ENCODE peak calls at places on chromosomes 4 and X, in four cellular contexts. Y, J, E and S are unnamed samples.

GRCh38 chr4:629916-630641 is 4.7 kb downstream of the PDE6B start:
- DNase-seq in Y (no peak), J (no peak), E (peak), S (peak)

GRCh38 chrX:70049406-70049805 is 332 bp downstream of the AWAT2 start:
- DNase-seq in J (no peak), E (no peak), Y (no peak), S (no peak)

GRCh38 chr4:1544861-1545275 is 138.6 kb upstream of the NKX1-1 start:
- DNase-seq in Y (no peak), J (no peak), E (no peak), S (peak)

GRCh38 chr4:91758487-91758886 is 545.3 kb upstream of the GRID2 start:
- DNase-seq in Y (no peak), J (no peak), E (no peak), S (no peak)

GRCh38 chrX:104112326-104112951 is at the start of gene ZCCHC18:
- DNase-seq in Y (peak), E (peak), J (peak), S (peak)

GRCh38 chrX:49230500-49231232 is 2.5 kb downstream of the CACNA1F start:
- DNase-seq in J (peak), E (peak), Y (peak), S (no peak)

GRCh38 chrX:106177106-106177981 is 9.2 kb downstream of the PWWP3B start:
- DNase-seq in Y (no peak), J (no peak), E (peak), S (peak)

GRCh38 chr4:105126311-105127153 is 20.1 kb upstream of the TET2 start:
- DNase-seq in J (peak), Y (no peak), E (no peak), S (no peak)

GRCh38 chr4:119559044-119559647 is 69.5 kb downstream of the PDE5A start:
- DNase-seq in E (no peak), J (peak), Y (no peak), S (no peak)

GRCh38 chrX:103517246-103517645 is 2.0 kb downstream of the RAB40A start:
- DNase-seq in Y (no peak), J (peak), E (no peak), S (no peak)

GRCh38 chr4:153684182-153685073 is at the start of gene TLR2:
- DNase-seq in J (peak), E (peak), Y (peak), S (peak)

GRCh38 chr4:90030953-90031352 is 96.2 kb upstream of the CCSER1 start:
- DNase-seq in J (no peak), Y (no peak), E (no peak), S (no peak)

GRCh38 chrX:1355131-1355799 is 18.7 kb downstream of the IL3RA start:
- DNase-seq in E (no peak), Y (no peak), J (no peak), S (no peak)

GRCh38 chrX:21778236-21778635 is 20.3 kb upstream of the SMPX start:
- DNase-seq in E (no peak), J (no peak), Y (no peak), S (no peak)

GRCh38 chrX:27336466-27337091 is 126.6 kb downstream of the PPP4R3C start:
- DNase-seq in J (peak), Y (peak), E (no peak), S (no peak)

DNA sequence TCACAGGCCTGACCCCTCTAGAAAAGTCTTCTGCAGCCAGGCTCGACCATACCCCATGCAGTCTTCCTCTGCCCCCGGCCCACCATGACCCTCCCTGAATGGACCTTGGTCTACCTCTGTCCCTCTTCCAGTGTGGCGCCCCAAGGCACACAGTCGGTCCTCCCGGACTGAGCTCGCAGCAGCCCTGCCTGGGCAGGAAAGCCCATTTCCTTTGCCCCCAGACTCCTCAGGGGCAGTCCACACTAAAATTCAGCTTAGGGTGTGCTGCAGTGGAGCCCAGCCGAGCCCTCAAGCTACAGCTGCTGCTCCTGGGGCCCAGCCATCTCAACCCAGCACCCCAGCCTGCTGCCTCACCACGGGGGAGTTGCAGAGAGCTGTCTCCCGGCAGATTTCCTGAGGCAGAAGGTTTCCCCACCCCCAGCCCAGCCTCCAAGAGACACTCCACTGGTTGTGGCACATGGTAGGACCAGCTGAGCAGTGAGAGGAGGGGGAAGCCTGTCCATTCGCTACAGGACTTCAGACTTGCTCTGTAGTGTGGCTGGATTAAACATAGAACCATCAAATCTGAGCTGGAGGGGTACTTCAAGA is 37.5 kb upstream of the IQSEC2 start:
- DNase-seq in E (no peak), J (no peak), Y (no peak), S (no peak)
- H3K4me3 ChIP-seq in E (peak), J (peak), Y (no peak), S (no peak)

DNA sequence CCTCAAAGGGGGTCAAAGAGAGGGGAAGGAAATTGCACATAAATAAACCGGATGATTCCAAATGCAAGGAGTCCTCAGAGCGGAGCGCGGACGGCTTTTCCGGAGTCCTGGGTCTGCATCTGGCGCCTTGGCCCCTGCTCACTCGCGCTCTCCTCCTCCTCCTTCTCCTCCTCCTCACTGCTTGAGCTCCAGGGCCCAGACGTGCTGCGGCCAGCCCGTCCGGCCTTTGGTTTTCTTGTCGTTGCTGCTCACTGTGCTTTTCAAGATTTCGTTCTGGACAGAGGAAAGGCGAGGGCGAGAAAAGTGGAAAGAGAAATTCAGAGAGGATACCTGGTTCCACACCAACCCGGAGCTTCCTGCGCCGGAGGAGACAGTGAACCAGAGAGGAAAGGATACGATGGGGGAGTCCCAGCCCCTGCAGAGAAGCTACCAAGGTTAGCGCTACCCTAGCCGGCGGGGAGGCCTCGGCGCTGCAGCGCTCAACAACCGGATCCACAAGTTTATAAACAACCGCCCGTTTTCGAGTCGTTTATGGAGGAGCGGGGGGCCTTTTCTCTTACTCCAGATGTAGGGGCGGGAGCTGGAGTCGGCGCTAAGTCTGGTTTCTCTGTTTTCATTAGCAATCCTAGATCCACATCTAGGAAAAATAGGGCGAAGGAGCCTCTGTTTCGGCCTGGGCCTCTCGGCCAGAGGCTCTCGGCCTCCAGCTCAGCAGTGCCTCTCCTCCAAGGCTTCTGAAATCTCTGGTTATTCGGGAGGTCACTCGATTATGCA is 2.7 kb downstream of the HAND2 start:
- DNase-seq in E (no peak), Y (no peak), J (peak), S (no peak)
- H3K4me3 ChIP-seq in E (peak), Y (peak), J (peak), S (peak)

DNA sequence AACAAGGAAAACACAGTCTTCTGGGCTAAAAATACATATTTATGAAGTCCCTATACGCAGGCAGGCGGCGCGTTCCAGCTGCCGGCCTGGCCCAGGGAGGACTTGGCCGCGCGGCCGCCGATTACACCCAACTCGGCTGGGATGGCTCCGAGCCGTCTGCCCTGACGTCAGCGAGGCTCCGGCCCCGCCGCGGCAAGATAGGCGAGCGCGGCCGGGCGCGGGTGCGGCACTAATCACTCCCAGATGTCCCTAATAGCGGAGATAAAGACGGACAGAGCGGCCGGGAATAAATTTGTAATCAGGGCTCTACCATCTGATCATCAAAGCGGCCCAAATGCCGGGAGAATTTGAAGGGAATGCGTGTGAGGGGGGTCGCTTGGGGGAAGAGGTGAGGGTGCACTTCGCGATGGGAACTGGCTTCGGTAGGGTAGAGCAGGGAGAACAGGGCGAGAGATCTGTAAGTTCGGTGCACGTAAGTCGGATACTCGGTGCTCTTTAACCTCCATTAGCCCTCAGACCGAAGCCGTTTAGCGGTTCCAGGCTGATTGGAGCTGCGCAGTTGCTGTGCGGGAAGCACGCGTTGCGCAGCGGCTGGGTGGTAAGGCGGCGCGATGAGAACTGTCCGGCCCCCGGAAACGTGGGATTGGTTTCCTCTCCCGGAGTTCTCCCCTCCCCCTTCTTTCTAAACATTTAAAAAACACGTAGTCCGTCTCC is 7.7 kb downstream of the HAND2 start:
- DNase-seq in Y (peak), E (peak), J (peak), S (peak)
- H3K4me3 ChIP-seq in Y (peak), E (peak), J (peak), S (no peak)

GRCh38 chr4:169852481-169852880 is 94.7 kb upstream of the HPF1 start:
- DNase-seq in J (no peak), E (no peak), Y (no peak), S (no peak)
- H3K4me3 ChIP-seq in J (no peak), E (no peak), Y (no peak), S (no peak)

DNA sequence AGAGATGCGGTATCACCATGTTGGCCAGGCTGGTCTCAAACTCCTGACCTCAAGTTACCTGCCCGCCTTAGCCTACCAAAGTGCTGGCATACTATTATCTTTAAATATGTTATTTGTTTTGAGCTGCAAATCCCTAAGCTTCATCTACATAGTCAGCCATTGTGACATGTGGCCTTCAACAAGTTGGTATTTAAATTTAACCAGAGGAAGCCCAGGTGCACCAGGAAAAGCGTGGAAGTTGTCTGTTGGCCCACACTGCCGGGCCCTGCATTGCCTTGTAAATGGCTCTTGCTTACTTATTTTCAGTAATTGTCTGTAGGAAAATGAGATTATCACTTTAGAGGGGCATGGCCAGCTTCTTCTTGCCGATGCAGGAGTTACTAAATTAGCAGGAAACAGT is 6.0 kb downstream of the WWC2 start:
- DNase-seq in Y (no peak), J (no peak), E (no peak), S (no peak)
- H3K4me3 ChIP-seq in Y (no peak), J (no peak), E (no peak), S (no peak)

DNA sequence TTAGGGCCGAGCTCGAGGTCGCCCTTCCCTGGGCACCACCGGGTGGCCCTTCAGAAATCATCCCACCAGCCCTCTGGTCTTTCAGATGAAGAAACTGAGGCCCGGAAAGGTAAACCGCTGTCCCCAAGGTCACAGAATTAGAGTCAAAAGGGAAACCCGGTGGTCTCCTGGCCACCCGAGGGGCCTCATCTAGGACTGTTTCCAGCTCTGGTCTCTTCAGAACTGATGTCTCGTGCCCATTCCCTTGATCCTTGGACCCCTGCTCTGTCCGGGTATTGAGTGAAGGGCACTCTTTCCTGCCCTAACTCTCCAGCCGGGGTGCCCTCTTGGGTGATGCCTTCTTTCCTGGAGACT is 841 bp downstream of the HTRA3 start:
- DNase-seq in E (no peak), J (no peak), Y (no peak), S (no peak)
- H3K4me3 ChIP-seq in E (peak), J (peak), Y (peak), S (no peak)

DNA sequence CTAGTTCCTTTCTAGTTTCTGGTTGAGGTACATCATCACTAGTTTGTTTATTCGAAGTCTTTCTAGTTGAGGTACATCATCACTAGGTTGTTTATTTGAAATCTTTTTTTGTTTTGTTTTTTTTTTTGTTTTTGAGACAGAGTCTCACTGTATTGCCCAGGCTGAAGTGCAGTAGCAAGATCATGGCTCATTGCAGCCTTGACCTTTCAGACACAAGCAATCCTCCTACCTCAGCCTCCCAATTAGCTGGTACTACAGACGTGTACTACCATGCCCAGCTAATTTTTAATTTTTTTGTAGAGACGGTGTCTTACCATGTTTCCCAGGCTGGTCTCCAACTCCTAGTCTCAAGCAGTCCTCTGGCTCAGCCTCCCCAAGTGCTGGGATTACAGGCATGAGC is 54.9 kb downstream of the CEP135 start:
- DNase-seq in E (no peak), Y (no peak), J (no peak), S (no peak)
- H3K4me3 ChIP-seq in E (no peak), Y (no peak), J (no peak), S (no peak)

DNA sequence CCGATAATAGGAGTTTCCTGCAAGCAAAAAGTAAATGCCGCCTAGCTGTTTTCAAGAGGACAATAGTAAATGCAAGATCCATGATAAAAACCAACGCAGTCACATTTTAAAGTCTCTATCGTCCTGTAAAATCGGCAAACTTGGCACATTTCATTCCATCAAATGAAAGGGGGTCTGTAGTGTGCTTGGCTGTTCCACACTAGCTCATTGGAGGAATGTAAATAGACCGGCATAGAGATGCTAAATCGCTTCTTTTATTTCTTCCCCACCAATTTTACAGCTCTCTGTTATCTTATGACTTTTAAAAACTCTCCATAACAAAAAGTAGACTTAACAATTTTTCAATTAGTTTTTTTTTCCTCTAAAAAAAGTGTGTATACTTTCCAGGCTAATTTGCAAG is 202.2 kb downstream of the NLGN4X start:
- DNase-seq in Y (no peak), E (no peak), J (no peak), S (no peak)
- H3K4me3 ChIP-seq in Y (no peak), E (no peak), J (no peak), S (no peak)